ENCODE peak calls at places on chromosome 3, in nine cellular contexts. R is dorsolateral prefrontal cortex, X is suprapubic skin, Y is H9, M is cardiac muscle cell, A is fibroblast of lung, D is sigmoid colon, V is upper lobe of right lung, F is epithelial cell of prostate. N is an unnamed sample.

GRCh38 chr3:48546203-48546829 is 10.3 kb downstream of the PFKFB4 start:
- DNase-seq in R (no peak), X (no peak), Y (no peak), M (no peak), A (no peak), D (no peak), V (no peak), F (no peak), N (no peak)

GRCh38 chr3:99925584-99925983 is 107.9 kb downstream of the CMSS1 start:
- DNase-seq in R (no peak), X (no peak), Y (no peak), M (no peak), A (peak), D (peak), V (peak), F (peak), N (no peak)

GRCh38 chr3:124053871-124054270 is 61.9 kb upstream of the ROPN1 start:
- DNase-seq in R (no peak), X (no peak), Y (no peak), M (no peak), A (peak), D (no peak), V (no peak), F (no peak), N (no peak)

GRCh38 chr3:89606151-89606550 is 498.7 kb downstream of the EPHA3 start:
- DNase-seq in R (no peak), X (no peak), Y (no peak), M (no peak), A (peak), D (no peak), V (no peak), F (no peak), N (no peak)

GRCh38 chr3:8421267-8421666 is 80.4 kb upstream of the LMCD1 start:
- DNase-seq in R (no peak), X (no peak), Y (no peak), M (no peak), A (no peak), D (no peak), V (no peak), F (no peak), N (no peak)

GRCh38 chr3:178297204-178297603 is 239.0 kb upstream of the KCNMB2 start:
- DNase-seq in R (no peak), X (no peak), Y (no peak), M (no peak), A (no peak), D (no peak), V (no peak), F (no peak), N (no peak)

GRCh38 chr3:52047295-52047960 is 8.9 kb downstream of the DUSP7 start:
- DNase-seq in R (peak), X (peak), Y (no peak), M (no peak), A (peak), D (no peak), V (peak), F (no peak), N (no peak)

GRCh38 chr3:14297784-14298236 is 104.6 kb upstream of the SLC6A6 start:
- DNase-seq in R (peak), X (no peak), Y (no peak), M (no peak), A (peak), D (peak), V (no peak), F (no peak), N (no peak)

GRCh38 chr3:141407817-141408216 is 39.5 kb downstream of the ZBTB38 start:
- DNase-seq in R (no peak), X (no peak), Y (no peak), M (no peak), A (no peak), D (no peak), V (no peak), F (no peak), N (no peak)

GRCh38 chr3:99645277-99646106 is 7.1 kb downstream of the COL8A1 start:
- DNase-seq in R (no peak), X (no peak), Y (peak), M (peak), A (peak), D (no peak), V (no peak), F (no peak), N (no peak)

GRCh38 chr3:72761410-72761809 is 86.8 kb downstream of the SHQ1 start:
- DNase-seq in R (no peak), X (no peak), Y (no peak), M (no peak), A (no peak), D (no peak), V (no peak), F (no peak), N (no peak)

GRCh38 chr3:131338948-131339640 is 42.5 kb upstream of the NUDT16 start:
- DNase-seq in R (no peak), X (no peak), Y (no peak), M (no peak), A (peak), D (no peak), V (no peak), F (no peak), N (no peak)

GRCh38 chr3:45009868-45010267 is 16.2 kb upstream of the CLEC3B start:
- DNase-seq in R (no peak), X (no peak), Y (no peak), M (no peak), A (no peak), D (no peak), V (no peak), F (no peak), N (no peak)

GRCh38 chr3:61414456-61414855 is 146.9 kb upstream of the PTPRG start:
- DNase-seq in R (no peak), X (no peak), Y (no peak), M (no peak), A (no peak), D (no peak), V (no peak), F (no peak), N (no peak)

GRCh38 chr3:56917337-56917697 is 115.6 kb upstream of the ARHGEF3 start:
- DNase-seq in R (no peak), X (no peak), Y (no peak), M (no peak), A (no peak), D (no peak), V (no peak), F (no peak), N (no peak)

GRCh38 chr3:134836921-134837320 is 41.9 kb downstream of the EPHB1 start:
- DNase-seq in R (no peak), X (no peak), Y (no peak), M (no peak), A (no peak), D (no peak), V (no peak), F (no peak), N (no peak)

GRCh38 chr3:122784436-122784835 is 9.2 kb downstream of the HSPBAP1 start:
- DNase-seq in R (no peak), X (no peak), Y (no peak), M (no peak), A (peak), D (no peak), V (no peak), F (peak), N (no peak)

GRCh38 chr3:111799951-111800350 is 59.1 kb upstream of the PHLDB2 start:
- DNase-seq in R (no peak), X (no peak), Y (no peak), M (no peak), A (no peak), D (no peak), V (no peak), F (no peak), N (no peak)

GRCh38 chr3:111368061-111368460 is 173.9 kb upstream of the CD96 start:
- DNase-seq in R (no peak), X (no peak), Y (no peak), M (no peak), A (no peak), D (no peak), V (no peak), F (no peak), N (no peak)

GRCh38 chr3:49722896-49723295 is 855 bp downstream of the GMPPB start:
- DNase-seq in R (no peak), X (peak), Y (no peak), M (no peak), A (no peak), D (no peak), V (peak), F (no peak), N (no peak)

DNA sequence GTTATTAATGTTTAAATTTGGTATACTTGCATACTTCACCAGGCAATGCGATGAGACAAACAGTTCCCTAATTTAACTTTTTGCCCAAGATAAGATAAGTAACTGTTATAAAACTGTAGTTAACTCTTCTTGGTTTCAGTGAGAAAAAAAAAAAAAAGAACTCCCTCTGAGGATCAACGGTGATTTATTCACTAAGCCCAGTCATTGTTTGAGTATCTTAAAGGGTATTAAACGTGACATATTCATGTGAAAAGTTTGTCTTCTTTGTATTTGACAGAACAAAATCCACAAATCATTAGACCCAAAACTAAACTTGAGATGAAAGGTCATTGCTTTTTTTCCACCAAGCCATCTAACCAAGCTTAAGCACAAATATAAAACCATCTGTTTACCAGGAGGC is 92.4 kb upstream of the RAP2B start:
- DNase-seq in R (no peak), X (no peak), Y (no peak), M (no peak), A (peak), D (no peak), V (no peak), F (no peak), N (no peak)
- H3K27ac ChIP-seq in R (no peak), X (no peak), Y (no peak), M (no peak), A (no peak), D (no peak), V (no peak), F (no peak), N (no peak)

DNA sequence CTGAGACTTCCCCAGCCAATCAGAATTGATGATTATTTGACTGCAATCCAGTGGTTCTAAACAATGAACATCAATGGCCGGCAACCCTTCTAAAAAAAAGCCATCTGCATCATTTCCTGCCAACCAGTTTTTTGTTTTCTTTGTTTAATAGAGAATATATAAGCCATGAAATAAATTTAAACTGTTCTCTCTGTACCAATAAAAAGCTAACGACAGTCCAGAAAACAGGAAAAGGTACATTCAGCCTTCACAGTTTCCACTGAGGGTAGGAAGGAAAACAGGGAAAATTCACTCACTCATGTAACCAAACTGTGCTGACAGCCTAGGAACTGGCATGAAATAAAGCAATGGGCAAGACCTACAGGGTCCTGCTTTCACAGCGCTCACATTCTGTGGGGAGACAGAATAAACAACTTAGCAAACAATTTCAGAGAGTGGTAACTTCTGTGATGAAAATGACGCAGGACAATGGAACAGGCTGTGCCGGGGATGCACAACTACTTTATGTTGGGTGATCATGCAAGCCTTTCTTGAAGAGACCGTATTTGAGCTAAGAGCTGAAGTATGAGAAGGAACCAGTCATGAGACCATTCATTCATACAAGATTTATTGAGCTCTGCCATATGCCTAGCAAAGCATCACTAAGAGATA is 630.1 kb downstream of the MAGI1 start:
- DNase-seq in R (no peak), X (no peak), Y (no peak), M (no peak), A (no peak), D (no peak), V (no peak), F (no peak), N (no peak)
- H3K27ac ChIP-seq in R (no peak), X (peak), Y (no peak), M (no peak), A (no peak), D (no peak), V (no peak), F (no peak), N (no peak)

GRCh38 chr3:12620729-12621128 is 43.2 kb downstream of the RAF1 start:
- DNase-seq in R (no peak), X (no peak), Y (no peak), M (no peak), A (no peak), D (no peak), V (no peak), F (no peak), N (no peak)
- H3K27ac ChIP-seq in R (no peak), X (no peak), Y (no peak), M (no peak), A (no peak), D (no peak), V (no peak), F (no peak), N (no peak)

GRCh38 chr3:181932039-181932438 is 220.3 kb downstream of the SOX2 start:
- DNase-seq in R (no peak), X (no peak), Y (no peak), M (no peak), A (no peak), D (no peak), V (no peak), F (no peak), N (no peak)

GRCh38 chr3:181935915-181936314 is 224.2 kb downstream of the SOX2 start:
- DNase-seq in R (no peak), X (no peak), Y (no peak), M (no peak), A (no peak), D (no peak), V (no peak), F (no peak), N (no peak)

GRCh38 chr3:181933052-181933618 is 221.4 kb downstream of the SOX2 start:
- DNase-seq in R (no peak), X (no peak), Y (no peak), M (no peak), A (no peak), D (no peak), V (no peak), F (no peak), N (no peak)

DNA sequence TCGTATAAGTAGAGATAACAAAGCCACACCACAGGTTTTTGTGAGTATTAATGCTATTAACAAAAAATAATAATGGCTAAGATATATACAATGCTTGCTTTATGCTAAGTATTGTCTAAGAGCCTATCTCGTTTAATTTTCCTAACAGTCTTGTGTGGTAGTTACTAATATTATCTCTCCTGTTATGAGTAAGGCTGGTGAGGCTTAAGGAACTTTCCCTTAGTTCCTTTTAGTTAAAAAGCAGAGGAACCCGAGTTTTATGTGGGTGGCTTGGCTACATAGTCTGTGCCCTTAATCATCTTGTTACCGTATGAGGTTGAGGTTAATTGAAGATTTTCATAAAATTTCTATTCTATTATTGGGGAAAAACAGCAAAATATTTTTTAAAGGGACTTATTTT is 218.4 kb downstream of the SOX2 start:
- DNase-seq in R (no peak), X (no peak), Y (no peak), M (no peak), A (no peak), D (no peak), V (no peak), F (no peak), N (no peak)
- H3K27ac ChIP-seq in R (no peak), X (no peak), Y (no peak), M (no peak), A (no peak), D (no peak), V (no peak), F (no peak), N (no peak)

N was measured in Peyer's patch.